ENCODE peak calls at places on chromosomes 13 and 19, in four cellular contexts. T is GM12892, G is GM12891, C is upper lobe of left lung. V is an unnamed sample.
A peak's percentile ranks its signal among the peaks of the same experiment; 100 is the strongest.

GRCh38 chr13:29369060-29369743 is 226.3 kb downstream of the SLC7A1 start:
- DNase-seq in T (no peak), G (no peak), C (no peak), V (peak; percentile 39)

GRCh38 chr13:107360010-107360409 is 792.1 kb upstream of the ARGLU1 start:
- DNase-seq in T (no peak), G (no peak), C (no peak), V (no peak)

GRCh38 chr19:13839938-13840750 is 36.8 kb upstream of the NANOS3 start:
- DNase-seq in T (no peak), G (no peak), C (peak; percentile 75), V (peak; percentile 47)

GRCh38 chr19:50925734-50926133 is 14.5 kb upstream of the KLK4 start:
- DNase-seq in T (no peak), G (no peak), C (no peak), V (no peak)

GRCh38 chr19:31270897-31271568 is 78.2 kb downstream of the TSHZ3 start:
- DNase-seq in T (no peak), G (no peak), C (no peak), V (no peak)

GRCh38 chr13:35144496-35144895 is 202.4 kb downstream of the NBEA start:
- DNase-seq in T (no peak), G (no peak), C (no peak), V (peak; percentile 28)

GRCh38 chr13:40495620-40496001 is 170.8 kb downstream of the FOXO1 start:
- DNase-seq in T (no peak), G (no peak), C (no peak), V (peak; percentile 28)

GRCh38 chr13:25827986-25828385 is 223.8 kb downstream of the SHISA2 start:
- DNase-seq in T (no peak), G (no peak), C (no peak), V (no peak)

GRCh38 chr19:3536429-3537100 is 2.4 kb upstream of the TEKTIP1 start:
- DNase-seq in T (no peak), G (no peak), C (no peak), V (no peak)

GRCh38 chr19:45079063-45079910 is at the start of gene GEMIN7:
- DNase-seq in T (peak; percentile 78), G (peak; percentile 74), C (peak; percentile 82), V (peak; percentile 75)

GRCh38 chr13:93039131-93039530 is 187.5 kb upstream of the GPC6 start:
- DNase-seq in T (no peak), G (no peak), C (no peak), V (no peak)

GRCh38 chr13:43405457-43405856 is 381.3 kb downstream of the ENOX1 start:
- DNase-seq in T (no peak), G (no peak), C (no peak), V (no peak)

GRCh38 chr19:3222709-3223108 is 1.8 kb upstream of the CELF5 start:
- DNase-seq in T (no peak), G (no peak), C (no peak), V (no peak)

GRCh38 chr19:35740423-35741215 is 1.6 kb downstream of the IGFLR1 start:
- DNase-seq in T (peak; percentile 99), G (peak; percentile 99), C (peak; percentile 99), V (peak; percentile 97)
- TF ChIP-seq POLR2AphosphoS5 in T (peak; percentile 79), G (peak; percentile 36), C (peak; percentile 87), V (peak; percentile 57)

GRCh38 chr19:41861846-41862245 is 1.8 kb downstream of the RPS19 start:
- DNase-seq in T (no peak), G (no peak), C (no peak), V (no peak)

GRCh38 chr19:41860419-41861097 is 503 bp downstream of the RPS19 start:
- DNase-seq in T (no peak), G (no peak), C (no peak), V (peak; percentile 40)

GRCh38 chr19:41859213-41859617 is 840 bp upstream of the RPS19 start:
- DNase-seq in T (no peak), G (no peak), C (no peak), V (no peak)

GRCh38 chr19:41861098-41861768 is 1.2 kb downstream of the RPS19 start:
- DNase-seq in T (no peak), G (no peak), C (no peak), V (no peak)

DNA sequence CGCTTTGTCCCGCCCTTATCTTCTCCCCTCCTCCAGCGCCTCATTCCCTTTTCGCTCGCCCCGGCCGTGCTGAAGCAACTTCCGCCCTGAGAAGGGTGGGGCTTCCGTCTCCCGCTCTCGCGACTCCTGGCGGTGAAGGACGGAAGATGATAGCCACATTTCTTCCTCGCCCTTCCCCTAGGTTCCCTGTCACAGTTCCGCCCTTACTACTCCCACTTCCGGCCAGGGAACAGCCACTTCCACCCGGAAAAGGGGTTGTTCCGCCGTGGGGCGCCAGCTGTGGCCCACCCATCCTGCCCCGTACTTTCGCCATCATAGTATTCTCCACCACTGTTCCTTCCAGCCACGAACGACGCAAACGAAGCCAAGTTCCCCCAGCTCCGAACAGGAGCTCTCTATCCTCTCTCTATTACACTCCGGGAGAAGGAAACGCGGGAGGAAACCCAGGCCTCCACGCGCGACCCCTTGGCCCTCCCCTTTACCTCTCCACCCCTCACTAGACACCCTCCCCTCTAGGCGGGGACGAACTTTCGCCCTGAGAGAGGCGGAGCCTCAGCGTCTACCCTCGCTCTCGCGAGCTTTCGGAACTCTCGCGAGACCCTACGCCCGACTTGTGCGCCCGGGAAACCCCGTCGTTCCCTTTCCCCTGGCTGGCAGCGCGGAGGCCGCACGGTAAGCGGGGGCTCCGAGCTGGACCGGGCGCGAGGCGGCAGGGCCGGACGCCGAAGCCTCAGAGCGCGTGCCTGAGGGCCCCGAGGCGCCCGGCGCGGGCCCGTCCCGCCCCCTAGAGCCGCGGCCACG is at the start of gene RPS19:
- DNase-seq in T (peak; percentile 93), G (peak; percentile 93), C (peak; percentile 97), V (peak; percentile 99)
- TF ChIP-seq POLR2AphosphoS5 in T (peak; percentile 95), G (peak; percentile 98), C (peak; percentile 88), V (peak; percentile 97)

GRCh38 chr19:55642153-55643002 is 1.1 kb upstream of the ZNF581 start:
- DNase-seq in T (no peak), G (no peak), C (no peak), V (no peak)

GRCh38 chr19:55643733-55644116 is 276 bp downstream of the ZNF581 start:
- DNase-seq in T (no peak), G (no peak), C (no peak), V (no peak)

GRCh38 chr19:55644191-55644833 is 863 bp downstream of the ZNF581 start:
- DNase-seq in T (no peak), G (no peak), C (no peak), V (no peak)

GRCh38 chr19:55641376-55642152 is 762 bp downstream of the ZNF580 start:
- DNase-seq in T (no peak), G (no peak), C (no peak), V (no peak)

GRCh38 chr19:55643003-55643732 is at the start of gene ZNF581:
- DNase-seq in T (peak; percentile 84), G (peak; percentile 83), C (peak; percentile 73), V (peak; percentile 68)
- TF ChIP-seq POLR2AphosphoS5 in T (peak; percentile 4), G (peak; percentile 69), C (peak; percentile 43), V (peak; percentile 68)

DNA sequence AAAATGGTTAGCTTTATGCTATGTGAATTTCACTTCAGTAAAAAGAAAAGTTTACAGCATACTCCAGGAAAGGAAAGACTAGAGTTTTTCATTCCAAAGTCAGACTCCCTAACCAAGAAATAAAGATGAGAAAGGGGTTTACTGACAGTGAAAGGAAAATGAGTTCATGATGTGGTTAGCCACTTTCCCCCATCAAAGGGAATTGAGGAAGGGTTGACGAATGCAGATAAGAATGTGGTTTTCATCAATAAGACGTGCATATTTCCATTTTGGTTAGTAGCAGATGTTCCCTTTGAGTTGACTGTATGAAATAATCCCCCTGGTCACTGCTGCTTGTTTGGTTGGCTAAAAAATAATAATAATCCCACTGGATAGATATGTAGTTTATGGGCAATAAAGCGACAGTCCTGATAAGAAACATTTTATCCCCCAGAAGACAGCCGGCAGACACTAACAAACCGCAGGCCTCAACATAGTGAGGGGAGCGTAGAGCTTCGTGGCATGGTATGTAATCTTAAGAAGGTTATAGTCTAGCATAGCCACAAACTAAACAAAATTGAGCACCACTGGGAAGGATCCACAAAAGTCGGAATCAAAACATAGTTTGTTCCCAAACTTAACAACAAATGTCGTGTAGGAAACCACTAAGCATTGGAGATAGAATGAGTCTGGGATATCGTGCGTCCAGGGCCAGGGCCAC is 114.8 kb downstream of the COL4A2 start:
- DNase-seq in T (no peak), G (no peak), C (no peak), V (no peak)
- TF ChIP-seq POLR2AphosphoS5 in T (no peak), G (no peak), C (no peak), V (peak; percentile 70)

GRCh38 chr19:10061717-10062310 is 24.3 kb upstream of the SHFL start:
- DNase-seq in T (no peak), G (no peak), C (no peak), V (no peak)
- TF ChIP-seq POLR2AphosphoS5 in T (no peak), G (no peak), C (no peak), V (no peak)

GRCh38 chr19:47885067-47885463 is 1.1 kb downstream of the SULT2A1 start:
- DNase-seq in T (no peak), G (no peak), C (no peak), V (no peak)

GRCh38 chr19:47886010-47886559 is at the start of gene SULT2A1:
- DNase-seq in T (no peak), G (no peak), C (no peak), V (no peak)

GRCh38 chr19:47882890-47883289 is 3.2 kb downstream of the SULT2A1 start:
- DNase-seq in T (no peak), G (no peak), C (no peak), V (no peak)

DNA sequence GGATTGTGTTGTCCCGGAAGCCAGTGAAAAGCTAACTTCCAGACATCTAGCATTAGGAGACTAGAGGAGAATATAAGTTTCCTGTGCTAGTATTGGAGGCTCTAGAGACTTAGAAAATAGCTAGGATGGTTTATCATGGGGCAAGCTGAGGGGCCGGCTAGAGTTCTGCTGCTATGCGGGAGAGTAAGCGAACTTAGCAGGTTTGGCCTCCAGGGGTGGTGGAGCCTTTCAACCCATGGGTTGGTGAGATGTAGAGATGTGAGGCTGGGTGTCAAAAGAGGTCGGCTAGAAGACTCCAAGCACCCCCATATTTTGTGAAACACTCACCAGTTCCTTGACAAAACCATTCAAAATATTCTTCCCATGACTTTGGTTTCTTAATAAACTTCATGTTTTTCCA is 4.4 kb downstream of the SULT2A1 start:
- DNase-seq in T (no peak), G (no peak), C (no peak), V (no peak)
- TF ChIP-seq POLR2AphosphoS5 in T (no peak), G (no peak), C (no peak), V (no peak)